ENCODE peak calls at places on chromosomes 11 and 22, in eight cellular contexts. One of them, this sample, is unnamed.

GRCh38 chr11:111302298-111302697 is 4.0 kb downstream of the POU2AF3 start:
- DNase-seq in HEK293T: no peak
- DNase-seq in dorsolateral prefrontal cortex: no peak
- DNase-seq in HAP-1: no peak
- DNase-seq in stimulated activated CD4-positive, alpha-beta T cell treated with anti-CD3 and anti-CD28 coated beads, Interleukin-1b, Interleukin-23, amount 100 ng/mL, for 4 hours: no peak
- DNase-seq in stimulated activated CD8-positive, alpha-beta memory T cell treated with anti-CD3 and anti-CD28 coated beads, Interleukin-15, amount 100 ng/mL, for 4 hours: no peak
- DNase-seq in HS-5: no peak
- DNase-seq in nucleus accumbens: no peak
- DNase-seq in this sample: no peak

GRCh38 chr11:82889133-82890001 is 10.9 kb downstream of the PRCP start:
- DNase-seq in HEK293T: no peak
- DNase-seq in dorsolateral prefrontal cortex: no peak
- DNase-seq in HAP-1: peak; percentile 74
- DNase-seq in stimulated activated CD4-positive, alpha-beta T cell treated with anti-CD3 and anti-CD28 coated beads, Interleukin-1b, Interleukin-23, amount 100 ng/mL, for 4 hours: no peak
- DNase-seq in stimulated activated CD8-positive, alpha-beta memory T cell treated with anti-CD3 and anti-CD28 coated beads, Interleukin-15, amount 100 ng/mL, for 4 hours: no peak
- DNase-seq in HS-5: no peak
- DNase-seq in nucleus accumbens: no peak
- DNase-seq in this sample: peak; percentile 59

GRCh38 chr11:125402436-125402835 is 93.6 kb downstream of the FEZ1 start:
- DNase-seq in HEK293T: no peak
- DNase-seq in dorsolateral prefrontal cortex: peak; percentile 4
- DNase-seq in HAP-1: no peak
- DNase-seq in stimulated activated CD4-positive, alpha-beta T cell treated with anti-CD3 and anti-CD28 coated beads, Interleukin-1b, Interleukin-23, amount 100 ng/mL, for 4 hours: no peak
- DNase-seq in stimulated activated CD8-positive, alpha-beta memory T cell treated with anti-CD3 and anti-CD28 coated beads, Interleukin-15, amount 100 ng/mL, for 4 hours: no peak
- DNase-seq in HS-5: no peak
- DNase-seq in nucleus accumbens: no peak
- DNase-seq in this sample: peak; percentile 72

GRCh38 chr11:80783561-80783960 is 1342.7 kb upstream of the TENM4 start:
- DNase-seq in HEK293T: no peak
- DNase-seq in dorsolateral prefrontal cortex: no peak
- DNase-seq in HAP-1: no peak
- DNase-seq in stimulated activated CD4-positive, alpha-beta T cell treated with anti-CD3 and anti-CD28 coated beads, Interleukin-1b, Interleukin-23, amount 100 ng/mL, for 4 hours: no peak
- DNase-seq in stimulated activated CD8-positive, alpha-beta memory T cell treated with anti-CD3 and anti-CD28 coated beads, Interleukin-15, amount 100 ng/mL, for 4 hours: no peak
- DNase-seq in HS-5: no peak
- DNase-seq in nucleus accumbens: no peak
- DNase-seq in this sample: no peak

GRCh38 chr22:42388130-42388797 is 43.9 kb downstream of the NFAM1 start:
- DNase-seq in HEK293T: no peak
- DNase-seq in dorsolateral prefrontal cortex: peak; percentile 89
- DNase-seq in HAP-1: peak; percentile 47
- DNase-seq in stimulated activated CD4-positive, alpha-beta T cell treated with anti-CD3 and anti-CD28 coated beads, Interleukin-1b, Interleukin-23, amount 100 ng/mL, for 4 hours: no peak
- DNase-seq in stimulated activated CD8-positive, alpha-beta memory T cell treated with anti-CD3 and anti-CD28 coated beads, Interleukin-15, amount 100 ng/mL, for 4 hours: no peak
- DNase-seq in HS-5: no peak
- DNase-seq in nucleus accumbens: peak; percentile 87
- DNase-seq in this sample: no peak

GRCh38 chr11:31160504-31161422 is 208.8 kb downstream of the DCDC1 start:
- DNase-seq in HEK293T: peak; percentile 20
- DNase-seq in dorsolateral prefrontal cortex: no peak
- DNase-seq in HAP-1: no peak
- DNase-seq in stimulated activated CD4-positive, alpha-beta T cell treated with anti-CD3 and anti-CD28 coated beads, Interleukin-1b, Interleukin-23, amount 100 ng/mL, for 4 hours: no peak
- DNase-seq in stimulated activated CD8-positive, alpha-beta memory T cell treated with anti-CD3 and anti-CD28 coated beads, Interleukin-15, amount 100 ng/mL, for 4 hours: no peak
- DNase-seq in HS-5: no peak
- DNase-seq in nucleus accumbens: no peak
- DNase-seq in this sample: peak; percentile 1

GRCh38 chr22:45294030-45294429 is 9.3 kb downstream of the UPK3A start:
- DNase-seq in HEK293T: no peak
- DNase-seq in dorsolateral prefrontal cortex: no peak
- DNase-seq in HAP-1: no peak
- DNase-seq in stimulated activated CD4-positive, alpha-beta T cell treated with anti-CD3 and anti-CD28 coated beads, Interleukin-1b, Interleukin-23, amount 100 ng/mL, for 4 hours: no peak
- DNase-seq in stimulated activated CD8-positive, alpha-beta memory T cell treated with anti-CD3 and anti-CD28 coated beads, Interleukin-15, amount 100 ng/mL, for 4 hours: no peak
- DNase-seq in HS-5: no peak
- DNase-seq in nucleus accumbens: no peak
- DNase-seq in this sample: no peak

GRCh38 chr11:3164540-3165151 is 464 bp downstream of the OSBPL5 start:
- DNase-seq in HEK293T: no peak
- DNase-seq in dorsolateral prefrontal cortex: no peak
- DNase-seq in HAP-1: peak; percentile 36
- DNase-seq in stimulated activated CD4-positive, alpha-beta T cell treated with anti-CD3 and anti-CD28 coated beads, Interleukin-1b, Interleukin-23, amount 100 ng/mL, for 4 hours: no peak
- DNase-seq in stimulated activated CD8-positive, alpha-beta memory T cell treated with anti-CD3 and anti-CD28 coated beads, Interleukin-15, amount 100 ng/mL, for 4 hours: no peak
- DNase-seq in HS-5: no peak
- DNase-seq in nucleus accumbens: no peak
- DNase-seq in this sample: no peak

GRCh38 chr11:99671808-99672409 is 651.2 kb downstream of the CNTN5 start:
- DNase-seq in HEK293T: no peak
- DNase-seq in dorsolateral prefrontal cortex: no peak
- DNase-seq in HAP-1: no peak
- DNase-seq in stimulated activated CD4-positive, alpha-beta T cell treated with anti-CD3 and anti-CD28 coated beads, Interleukin-1b, Interleukin-23, amount 100 ng/mL, for 4 hours: no peak
- DNase-seq in stimulated activated CD8-positive, alpha-beta memory T cell treated with anti-CD3 and anti-CD28 coated beads, Interleukin-15, amount 100 ng/mL, for 4 hours: no peak
- DNase-seq in HS-5: no peak
- DNase-seq in nucleus accumbens: no peak
- DNase-seq in this sample: no peak

GRCh38 chr11:77087723-77088225 is 14.9 kb upstream of the OMP start:
- DNase-seq in HEK293T: no peak
- DNase-seq in dorsolateral prefrontal cortex: no peak
- DNase-seq in HAP-1: no peak
- DNase-seq in stimulated activated CD4-positive, alpha-beta T cell treated with anti-CD3 and anti-CD28 coated beads, Interleukin-1b, Interleukin-23, amount 100 ng/mL, for 4 hours: no peak
- DNase-seq in stimulated activated CD8-positive, alpha-beta memory T cell treated with anti-CD3 and anti-CD28 coated beads, Interleukin-15, amount 100 ng/mL, for 4 hours: no peak
- DNase-seq in HS-5: no peak
- DNase-seq in nucleus accumbens: no peak
- DNase-seq in this sample: no peak

GRCh38 chr11:1939006-1939626 is 8.0 kb upstream of the MRPL23 start:
- DNase-seq in HEK293T: no peak
- DNase-seq in dorsolateral prefrontal cortex: no peak
- DNase-seq in HAP-1: no peak
- DNase-seq in stimulated activated CD4-positive, alpha-beta T cell treated with anti-CD3 and anti-CD28 coated beads, Interleukin-1b, Interleukin-23, amount 100 ng/mL, for 4 hours: no peak
- DNase-seq in stimulated activated CD8-positive, alpha-beta memory T cell treated with anti-CD3 and anti-CD28 coated beads, Interleukin-15, amount 100 ng/mL, for 4 hours: no peak
- DNase-seq in HS-5: no peak
- DNase-seq in nucleus accumbens: no peak
- DNase-seq in this sample: no peak

GRCh38 chr11:33227578-33228261 is 29.5 kb upstream of the HIPK3 start:
- DNase-seq in HEK293T: no peak
- DNase-seq in dorsolateral prefrontal cortex: no peak
- DNase-seq in HAP-1: no peak
- DNase-seq in stimulated activated CD4-positive, alpha-beta T cell treated with anti-CD3 and anti-CD28 coated beads, Interleukin-1b, Interleukin-23, amount 100 ng/mL, for 4 hours: no peak
- DNase-seq in stimulated activated CD8-positive, alpha-beta memory T cell treated with anti-CD3 and anti-CD28 coated beads, Interleukin-15, amount 100 ng/mL, for 4 hours: no peak
- DNase-seq in HS-5: no peak
- DNase-seq in nucleus accumbens: no peak
- DNase-seq in this sample: no peak

This sample was measured in lung microvascular endothelial cell.